ENCODE peak calls at places on chromosomes 7 and 10, in five cellular contexts. N is body of pancreas; Z is T-helper 9 cell; A is activated CD8-positive, alpha-beta memory T cell treated with anti-CD3 and anti-CD28 coated beads, Interleukin-2, amount 50 U/mL, for 48 hours; D is NCI-H146. I is an unnamed sample.

GRCh38 chr10:110212119-110213006 is 5.0 kb downstream of the MXI1 start:
- DNase-seq in N (peak), Z (no peak), A (no peak), D (no peak), I (no peak)

GRCh38 chr7:111958889-111959288 is 247.3 kb downstream of the DOCK4 start:
- DNase-seq in N (no peak), Z (no peak), A (no peak), D (peak), I (no peak)

GRCh38 chr7:98802781-98803110 is 67.1 kb downstream of the TMEM130 start:
- DNase-seq in N (no peak), Z (no peak), A (no peak), D (no peak), I (no peak)

GRCh38 chr7:106346678-106347217 is 62.0 kb upstream of the NAMPT start:
- DNase-seq in N (peak), Z (peak), A (no peak), D (no peak), I (no peak)

GRCh38 chr10:5911670-5912069 is 21.6 kb downstream of the FBH1 start:
- DNase-seq in N (no peak), Z (no peak), A (no peak), D (no peak), I (peak)

GRCh38 chr7:150406311-150406564 is 27.1 kb downstream of the ZNF775 start:
- DNase-seq in N (no peak), Z (no peak), A (no peak), D (no peak), I (no peak)

GRCh38 chr10:129049501-129049900 is 417.5 kb upstream of the MGMT start:
- DNase-seq in N (no peak), Z (no peak), A (no peak), D (no peak), I (no peak)

GRCh38 chr10:21398549-21399345 is 126.7 kb downstream of the SKIDA1 start:
- DNase-seq in N (no peak), Z (no peak), A (no peak), D (peak), I (no peak)

GRCh38 chr7:22855049-22855392 is 32.4 kb upstream of the TOMM7 start:
- DNase-seq in N (no peak), Z (no peak), A (no peak), D (no peak), I (no peak)

GRCh38 chr10:99537381-99538286 is 4.9 kb downstream of the NKX2-3 start:
- DNase-seq in N (no peak), Z (no peak), A (no peak), D (no peak), I (no peak)

GRCh38 chr7:50119815-50120637 is 27.0 kb upstream of the ZPBP start:
- DNase-seq in N (no peak), Z (no peak), A (no peak), D (no peak), I (no peak)

GRCh38 chr10:77872151-77872946 is 54.2 kb downstream of the DLG5 start:
- DNase-seq in N (no peak), Z (no peak), A (no peak), D (no peak), I (peak)

GRCh38 chr7:27662490-27663205 is at the start of gene HIBADH:
- DNase-seq in N (peak), Z (peak), A (peak), D (peak), I (peak)

GRCh38 chr7:69635572-69636190 is 37.4 kb downstream of the AUTS2 start:
- DNase-seq in N (no peak), Z (no peak), A (no peak), D (no peak), I (peak)

GRCh38 chr7:2257651-2258050 is 15.6 kb downstream of the NUDT1 start:
- DNase-seq in N (no peak), Z (no peak), A (no peak), D (no peak), I (no peak)

GRCh38 chr7:30146127-30146612 is 11.4 kb downstream of the MTURN start:
- DNase-seq in N (no peak), Z (no peak), A (no peak), D (peak), I (no peak)

GRCh38 chr10:5891009-5891408 is 966 bp downstream of the FBH1 start:
- DNase-seq in N (no peak), Z (no peak), A (no peak), D (no peak), I (no peak)

GRCh38 chr10:80530251-80530650 is 7.5 kb upstream of the SH2D4B start:
- DNase-seq in N (peak), Z (no peak), A (peak), D (no peak), I (no peak)

GRCh38 chr10:77513783-77514331 is 123.8 kb downstream of the KCNMA1 start:
- DNase-seq in N (peak), Z (no peak), A (no peak), D (no peak), I (peak)

GRCh38 chr10:96305019-96305418 is 785 bp downstream of the DNTT start:
- DNase-seq in N (no peak), Z (no peak), A (no peak), D (no peak), I (no peak)

GRCh38 chr7:42385912-42386311 is 148.9 kb upstream of the GLI3 start:
- DNase-seq in N (no peak), Z (no peak), A (no peak), D (no peak), I (no peak)

GRCh38 chr10:17348111-17349008 is 106.0 kb downstream of the ST8SIA6 start:
- DNase-seq in N (peak), Z (no peak), A (no peak), D (peak), I (no peak)

GRCh38 chr10:71801357-71801756 is 28.0 kb upstream of the VSIR start:
- DNase-seq in N (no peak), Z (no peak), A (no peak), D (no peak), I (no peak)

GRCh38 chr7:159108491-159108890 is 36.2 kb downstream of the VIPR2 start:
- DNase-seq in N (no peak), Z (no peak), A (no peak), D (no peak), I (no peak)

I was measured in putamen.